ENCODE peak calls at places on chromosomes 11 and 22, in eight cellular contexts. D is right atrium auricular region, I is esophagus squamous epithelium, N is astrocyte, F is gastrocnemius medialis, R is tibial artery, Z is SJSA1, U is GM23338. M is an unnamed sample.

GRCh38 chr11:12693485-12694181 is 19.4 kb downstream of the TEAD1 start:
- DNase-seq in D (peak; percentile 73), I (no peak), N (peak; percentile 100), F (peak; percentile 62), R (peak; percentile 64), Z (peak; percentile 93), U (no peak), M (peak; percentile 86)

GRCh38 chr11:64802370-64803162 is 448 bp downstream of the MAP4K2 start:
- DNase-seq in D (no peak), I (no peak), N (no peak), F (no peak), R (peak; percentile 32), Z (peak; percentile 62), U (peak; percentile 17), M (no peak)

GRCh38 chr11:64250406-64250874 is 890 bp upstream of the PLCB3 start:
- DNase-seq in D (no peak), I (no peak), N (no peak), F (no peak), R (no peak), Z (no peak), U (peak; percentile 42), M (no peak)

GRCh38 chr11:27213232-27213660 is 149.8 kb downstream of the CCDC34 start:
- DNase-seq in D (no peak), I (no peak), N (peak; percentile 97), F (no peak), R (no peak), Z (peak; percentile 71), U (no peak), M (no peak)

GRCh38 chr22:26585104-26585790 is 4.7 kb downstream of the TPST2 start:
- DNase-seq in D (peak; percentile 74), I (no peak), N (peak; percentile 72), F (peak; percentile 66), R (peak; percentile 45), Z (peak; percentile 89), U (no peak), M (peak; percentile 79)

GRCh38 chr11:103826856-103827255 is 209.6 kb upstream of the DDI1 start:
- DNase-seq in D (no peak), I (no peak), N (no peak), F (no peak), R (no peak), Z (no peak), U (no peak), M (no peak)

GRCh38 chr11:130675456-130675855 is 227.0 kb downstream of the ADAMTS15 start:
- DNase-seq in D (peak; percentile 93), I (no peak), N (peak; percentile 65), F (peak; percentile 79), R (peak; percentile 89), Z (peak; percentile 49), U (no peak), M (peak; percentile 94)

GRCh38 chr11:72813740-72814138 is 472 bp upstream of the ATG16L2 start:
- DNase-seq in D (peak; percentile 82), I (no peak), N (no peak), F (peak; percentile 72), R (peak; percentile 70), Z (peak; percentile 67), U (peak; percentile 75), M (peak; percentile 87)

DNA sequence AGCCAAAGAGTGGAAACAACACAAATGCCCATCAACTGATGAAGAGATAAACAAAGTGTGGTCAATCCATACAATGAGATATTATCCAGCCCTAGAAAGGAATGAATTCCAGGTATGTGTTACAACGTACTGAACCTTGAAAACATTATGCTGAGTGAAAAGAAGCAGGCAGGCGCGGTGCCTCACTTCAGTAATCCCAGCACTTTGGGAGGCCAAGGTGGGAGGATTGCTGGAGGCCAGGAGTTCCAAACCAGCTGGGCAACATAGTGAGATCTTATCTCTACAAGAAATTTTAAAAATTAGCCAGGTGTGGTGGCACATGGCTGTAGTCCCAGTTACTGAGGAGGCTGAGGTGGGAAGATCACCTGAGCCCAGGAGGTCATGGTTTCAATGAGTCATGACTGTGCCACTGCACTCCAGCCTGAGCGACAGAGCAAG is 24.6 kb upstream of the TESMIN start:
- DNase-seq in D (no peak), I (no peak), N (no peak), F (no peak), R (no peak), Z (no peak), U (no peak), M (no peak)
- H3K36me3 ChIP-seq in D (peaks cover 100% of the 10 kb centered on the region), I (peaks cover 31% of the 10 kb centered on the region), N (no peaks in the 10 kb centered on the region), F (no peaks in the 10 kb centered on the region), R (peaks cover 99% of the 10 kb centered on the region), Z (peaks cover 95% of the 10 kb centered on the region), U (no peaks in the 10 kb centered on the region), M (peaks cover 100% of the 10 kb centered on the region)

DNA sequence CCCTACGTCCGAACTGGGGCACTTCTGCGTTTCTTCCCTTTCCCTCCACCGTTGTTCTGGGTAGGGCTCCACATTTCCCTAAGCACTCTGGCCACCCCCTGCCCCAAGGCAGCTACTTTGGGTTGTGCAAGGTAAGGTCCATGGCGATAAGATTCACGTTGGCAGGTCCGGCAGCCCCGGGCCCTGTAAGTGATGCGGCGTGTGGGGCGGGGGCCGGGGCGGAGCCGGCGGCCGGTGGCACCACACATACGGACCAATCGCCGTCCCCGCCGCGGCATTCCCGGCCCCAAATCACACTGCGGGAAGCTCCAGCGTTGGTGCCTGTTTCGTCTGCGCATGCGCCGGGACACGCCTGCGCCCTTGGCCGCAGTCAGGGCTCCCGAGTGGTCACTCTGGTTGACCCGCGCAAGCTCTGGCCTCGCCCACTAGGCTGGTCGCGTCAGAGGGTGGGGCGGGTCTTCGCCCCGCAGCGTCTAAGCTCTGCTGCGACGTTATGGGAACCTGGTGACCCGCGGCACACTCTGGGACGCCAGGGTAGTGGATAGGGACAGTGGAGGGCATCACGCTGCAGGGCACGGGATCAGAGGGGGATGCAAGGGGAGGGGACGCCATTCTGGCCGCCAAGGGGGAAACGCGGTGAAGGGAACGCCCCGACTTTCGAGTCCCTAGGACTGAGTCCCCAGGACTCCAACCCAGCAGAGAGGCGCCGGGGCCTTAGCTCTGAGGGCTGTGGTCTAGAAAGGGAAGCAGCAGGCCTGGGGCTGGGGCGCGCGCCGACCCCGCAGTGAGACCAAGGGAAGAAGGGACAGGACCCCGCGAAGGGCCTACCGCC is 1.6 kb downstream of the FADS1 start:
- DNase-seq in D (peak; percentile 98), I (peak; percentile 31), N (peak; percentile 89), F (peak; percentile 95), R (peak; percentile 95), Z (peak; percentile 99), U (peak; percentile 97), M (peak; percentile 98)
- H3K27ac ChIP-seq in D (peak overlapping the region; percentile 96), I (peak overlapping the region; percentile 86), N (peak overlapping the region; percentile 85), F (peak overlapping the region; percentile 88), R (peak overlapping the region; percentile 99), Z (peak overlapping the region; percentile 73), U (peak overlapping the region; percentile 98), M (peak overlapping the region; percentile 99)

GRCh38 chr22:29345932-29346331 is 30.4 kb upstream of the RASL10A start:
- DNase-seq in D (no peak), I (no peak), N (no peak), F (no peak), R (no peak), Z (no peak), U (no peak), M (no peak)

GRCh38 chr22:29351042-29351441 is 35.5 kb upstream of the RASL10A start:
- DNase-seq in D (no peak), I (no peak), N (no peak), F (no peak), R (no peak), Z (no peak), U (no peak), M (no peak)

GRCh38 chr22:29351891-29352290 is 36.4 kb upstream of the RASL10A start:
- DNase-seq in D (no peak), I (no peak), N (no peak), F (no peak), R (no peak), Z (no peak), U (no peak), M (no peak)

GRCh38 chr22:29346659-29347058 is 31.2 kb upstream of the RASL10A start:
- DNase-seq in D (no peak), I (no peak), N (no peak), F (peak; percentile 87), R (no peak), Z (no peak), U (no peak), M (no peak)

DNA sequence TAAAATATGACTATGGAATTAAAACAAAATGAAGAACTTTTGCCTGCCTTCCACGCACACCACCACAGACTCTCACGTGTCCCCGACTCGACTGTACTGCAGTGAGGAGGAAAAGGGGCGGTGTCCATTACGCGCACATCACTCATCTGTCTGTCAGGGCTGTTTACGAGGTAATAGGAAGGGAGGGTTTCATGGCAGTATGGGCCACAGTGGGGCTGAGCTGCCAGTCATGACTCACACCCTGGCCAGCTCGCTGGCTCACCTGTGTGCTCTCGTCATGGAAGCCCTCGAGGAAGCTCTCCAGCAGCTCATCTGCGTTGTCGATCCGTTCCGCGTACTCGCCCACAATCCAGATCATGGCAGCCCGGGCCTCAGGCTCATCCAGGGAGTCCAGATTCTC is 33.5 kb upstream of the RASL10A start:
- DNase-seq in D (no peak), I (no peak), N (no peak), F (peak; percentile 90), R (no peak), Z (peak; percentile 42), U (no peak), M (no peak)
- H3K36me3 ChIP-seq in D (peaks cover 76% of the 10 kb centered on the region), I (peaks cover 60% of the 10 kb centered on the region), N (peaks cover 33% of the 10 kb centered on the region), F (no peaks in the 10 kb centered on the region), R (peaks cover 87% of the 10 kb centered on the region), Z (peaks cover 82% of the 10 kb centered on the region), U (peaks cover 15% of the 10 kb centered on the region), M (peaks cover 80% of the 10 kb centered on the region)

GRCh38 chr11:9563196-9563730 is 10.2 kb upstream of the WEE1 start:
- DNase-seq in D (no peak), I (no peak), N (no peak), F (no peak), R (no peak), Z (no peak), U (no peak), M (no peak)

GRCh38 chr11:9568161-9568853 is 5.2 kb upstream of the WEE1 start:
- DNase-seq in D (no peak), I (no peak), N (no peak), F (no peak), R (no peak), Z (no peak), U (no peak), M (no peak)

GRCh38 chr11:9567401-9567800 is 6.1 kb upstream of the WEE1 start:
- DNase-seq in D (no peak), I (no peak), N (no peak), F (no peak), R (no peak), Z (no peak), U (no peak), M (no peak)

GRCh38 chr11:9566561-9567063 is 6.9 kb upstream of the WEE1 start:
- DNase-seq in D (no peak), I (no peak), N (peak; percentile 85), F (no peak), R (no peak), Z (no peak), U (no peak), M (no peak)

DNA sequence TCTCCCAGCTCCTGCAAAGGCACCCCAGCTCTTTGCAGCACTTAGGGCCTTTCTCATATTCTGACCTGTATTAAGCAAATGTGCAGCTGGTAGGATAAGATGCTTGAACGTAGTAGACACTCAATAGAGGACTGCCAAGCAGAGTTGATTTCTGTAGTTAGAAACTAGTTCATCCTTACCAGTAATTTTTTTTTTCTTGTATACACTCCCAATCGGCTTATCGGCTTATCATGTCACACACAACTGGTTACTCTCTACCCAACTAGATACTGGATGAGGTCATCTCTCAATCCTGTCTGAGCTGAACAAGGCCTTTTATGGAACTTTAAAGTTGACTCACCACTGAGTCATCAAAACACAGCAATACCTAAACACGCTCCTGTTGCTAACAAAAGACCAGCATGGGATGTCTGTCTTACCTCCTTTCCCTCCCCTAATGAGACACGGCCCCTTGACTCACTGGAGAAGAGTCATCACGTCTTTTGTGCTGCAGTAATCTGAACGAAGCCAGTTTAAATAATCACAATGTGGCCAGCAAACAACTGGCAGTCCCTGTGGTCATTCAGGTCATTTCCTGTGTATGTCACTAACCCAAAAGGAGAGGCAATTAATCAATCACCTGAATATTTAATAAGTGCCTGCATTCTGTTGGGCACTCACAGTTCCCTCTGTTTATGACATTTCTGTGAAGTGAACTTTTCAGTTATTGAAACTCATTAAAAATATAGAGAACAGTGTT is 7.5 kb upstream of the WEE1 start:
- DNase-seq in D (peak; percentile 89), I (no peak), N (peak; percentile 100), F (peak; percentile 49), R (peak; percentile 75), Z (peak; percentile 89), U (peak; percentile 85), M (peak; percentile 94)
- H3K27ac ChIP-seq in D (peak overlapping the region; percentile 99), I (peak overlapping the region; percentile 78), N (peak overlapping the region; percentile 99), F (peak overlapping the region; percentile 78), R (peak overlapping the region; percentile 88), Z (peak overlapping the region; percentile 97), U (peak overlapping the region; percentile 81), M (peak overlapping the region; percentile 96)

M was measured in ascending aorta.